ENCODE peak calls at places on chromosome 9, in six cellular contexts. D is tibial artery; K is CD8-positive, alpha-beta T cell; P is WERI-Rb-1; X is cardiac fibroblast; F is heart right ventricle. T is an unnamed sample.

GRCh38 chr9:10366171-10366779 is 246.5 kb downstream of the PTPRD start:
- DNase-seq in D (no peak), K (no peak), P (peak; percentile 11), X (peak; percentile 35), F (no peak), T (peak; percentile 8)

GRCh38 chr9:112061152-112061740 is 113.9 kb downstream of the SUSD1 start:
- DNase-seq in D (peak; percentile 78), K (no peak), P (no peak), X (peak; percentile 97), F (peak; percentile 24), T (peak; percentile 99)

GRCh38 chr9:130663258-130664171 is 879 bp upstream of the PRDM12 start:
- DNase-seq in D (no peak), K (no peak), P (peak; percentile 52), X (no peak), F (no peak), T (no peak)

GRCh38 chr9:117414220-117414905 is 494 bp downstream of the ASTN2 start:
- DNase-seq in D (peak; percentile 63), K (no peak), P (peak; percentile 79), X (peak; percentile 12), F (peak; percentile 25), T (peak; percentile 16)

GRCh38 chr9:18594837-18595236 is 120.9 kb downstream of the ADAMTSL1 start:
- DNase-seq in D (no peak), K (no peak), P (no peak), X (no peak), F (no peak), T (no peak)

GRCh38 chr9:89597711-89598707 is 6.8 kb upstream of the GADD45G start:
- DNase-seq in D (no peak), K (peak; percentile 59), P (peak; percentile 72), X (peak; percentile 74), F (no peak), T (peak; percentile 39)

GRCh38 chr9:2036844-2037243 is 21.7 kb downstream of the SMARCA2 start:
- DNase-seq in D (no peak), K (no peak), P (no peak), X (no peak), F (no peak), T (no peak)

GRCh38 chr9:117957267-117957666 is 253.1 kb downstream of the TLR4 start:
- DNase-seq in D (no peak), K (no peak), P (no peak), X (no peak), F (no peak), T (no peak)

GRCh38 chr9:85269811-85270210 is 471.9 kb downstream of the AGTPBP1 start:
- DNase-seq in D (no peak), K (no peak), P (no peak), X (no peak), F (no peak), T (no peak)

GRCh38 chr9:72597181-72597517 is 75.7 kb downstream of the TMC1 start:
- DNase-seq in D (no peak), K (no peak), P (peak; percentile 15), X (no peak), F (no peak), T (no peak)

GRCh38 chr9:74887041-74887980 is at the start of gene TRPM6:
- DNase-seq in D (peak; percentile 83), K (peak; percentile 56), P (peak; percentile 88), X (peak; percentile 88), F (peak; percentile 82), T (peak; percentile 76)

GRCh38 chr9:74876611-74877010 is 11.1 kb downstream of the TRPM6 start:
- DNase-seq in D (no peak), K (no peak), P (no peak), X (no peak), F (no peak), T (no peak)

GRCh38 chr9:83521017-83521810 is 17.0 kb downstream of the FRMD3 start:
- DNase-seq in D (no peak), K (no peak), P (no peak), X (no peak), F (no peak), T (no peak)

GRCh38 chr9:128554155-128554862 is 1.9 kb downstream of the SPTAN1 start:
- DNase-seq in D (peak; percentile 70), K (no peak), P (no peak), X (peak; percentile 94), F (peak; percentile 20), T (peak; percentile 84)

GRCh38 chr9:967851-968641 is 8.4 kb upstream of the DMRT3 start:
- DNase-seq in D (no peak), K (no peak), P (no peak), X (no peak), F (no peak), T (no peak)

GRCh38 chr9:123267481-123268239 is 726 bp downstream of the STRBP start:
- DNase-seq in D (peak; percentile 64), K (peak; percentile 55), P (peak; percentile 26), X (no peak), F (peak; percentile 27), T (no peak)

GRCh38 chr9:123912167-123912897 is 17.6 kb downstream of the DENND1A start:
- DNase-seq in D (no peak), K (no peak), P (no peak), X (peak; percentile 17), F (no peak), T (no peak)

GRCh38 chr9:90909225-90909624 is 107.6 kb downstream of the SYK start:
- DNase-seq in D (no peak), K (no peak), P (no peak), X (no peak), F (no peak), T (no peak)

GRCh38 chr9:129002989-129003388 is 25.1 kb downstream of the SH3GLB2 start:
- DNase-seq in D (no peak), K (no peak), P (peak; percentile 14), X (no peak), F (no peak), T (no peak)

GRCh38 chr9:68804911-68805889 is 100.2 kb downstream of the PIP5K1B start:
- DNase-seq in D (no peak), K (no peak), P (no peak), X (no peak), F (no peak), T (no peak)

GRCh38 chr9:14993891-14994554 is 83.8 kb upstream of the FREM1 start:
- DNase-seq in D (no peak), K (no peak), P (no peak), X (peak; percentile 2), F (no peak), T (no peak)
- H3K4me3 ChIP-seq in D (peak overlapping the region; percentile 62), K (peak overlapping the region; percentile 67), P (peak overlapping the region; percentile 48), X (peak overlapping the region; percentile 53), F (peak overlapping the region; percentile 57), T (peak overlapping the region; percentile 53)

DNA sequence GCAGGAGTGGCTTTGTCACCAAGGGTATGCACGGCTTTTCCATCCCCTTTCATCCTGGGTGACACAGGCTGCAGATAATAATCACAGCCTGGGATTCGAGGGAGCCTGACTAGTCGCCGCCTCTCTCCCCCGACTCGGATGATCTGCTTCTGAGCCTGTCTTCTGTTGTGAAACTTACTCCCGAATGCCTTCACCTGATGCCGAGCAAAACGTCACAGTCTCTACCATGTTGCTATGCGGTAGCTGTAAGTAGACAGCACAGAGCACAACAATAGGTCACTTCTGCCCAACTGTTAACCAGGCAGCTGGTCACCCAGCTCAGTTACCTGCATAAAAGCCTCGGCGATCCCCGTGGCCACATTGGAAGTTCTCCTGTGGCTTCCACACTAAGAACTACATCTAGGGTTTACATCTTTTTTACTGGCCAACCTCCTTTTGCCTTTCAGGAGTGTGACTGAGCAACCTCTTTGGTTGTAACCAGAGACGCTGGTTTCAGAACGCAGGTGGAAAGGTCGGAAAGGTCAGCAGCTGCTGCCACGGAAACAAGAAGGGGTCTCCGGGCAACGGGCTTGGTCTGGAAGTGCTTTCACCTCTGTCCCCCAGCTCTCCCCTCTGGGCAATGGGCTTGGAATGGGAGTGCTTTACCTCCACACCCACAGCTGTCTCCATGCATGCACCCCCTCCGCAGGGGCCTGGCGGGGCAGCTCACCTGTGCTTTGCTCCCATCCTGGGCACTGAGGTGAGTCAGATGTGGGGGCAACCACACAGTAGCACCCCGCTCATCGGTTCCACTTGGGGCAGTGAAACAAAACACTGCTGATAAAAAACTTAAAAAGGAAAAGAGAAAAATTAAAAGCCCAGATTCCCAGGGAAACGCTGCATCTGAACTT is 7.6 kb upstream of the PPP1R26 start:
- DNase-seq in D (no peak), K (no peak), P (no peak), X (no peak), F (no peak), T (no peak)
- H3K4me3 ChIP-seq in D (no peak overlapping the region), K (no peak overlapping the region), P (no peak overlapping the region), X (no peak overlapping the region), F (no peak overlapping the region), T (no peak overlapping the region)

GRCh38 chr9:35791321-35791921 is at the start of gene NPR2:
- DNase-seq in D (peak; percentile 78), K (no peak), P (no peak), X (peak; percentile 53), F (peak; percentile 70), T (peak; percentile 27)

GRCh38 chr9:35793461-35793860 is 2.1 kb downstream of the NPR2 start:
- DNase-seq in D (no peak), K (no peak), P (peak; percentile 70), X (no peak), F (no peak), T (no peak)

GRCh38 chr9:35790385-35791291 is 753 bp upstream of the NPR2 start:
- DNase-seq in D (peak; percentile 89), K (peak; percentile 71), P (peak; percentile 88), X (peak; percentile 93), F (peak; percentile 58), T (peak; percentile 72)

GRCh38 chr9:35792826-35793225 is 1.4 kb downstream of the NPR2 start:
- DNase-seq in D (no peak), K (no peak), P (no peak), X (no peak), F (no peak), T (no peak)

DNA sequence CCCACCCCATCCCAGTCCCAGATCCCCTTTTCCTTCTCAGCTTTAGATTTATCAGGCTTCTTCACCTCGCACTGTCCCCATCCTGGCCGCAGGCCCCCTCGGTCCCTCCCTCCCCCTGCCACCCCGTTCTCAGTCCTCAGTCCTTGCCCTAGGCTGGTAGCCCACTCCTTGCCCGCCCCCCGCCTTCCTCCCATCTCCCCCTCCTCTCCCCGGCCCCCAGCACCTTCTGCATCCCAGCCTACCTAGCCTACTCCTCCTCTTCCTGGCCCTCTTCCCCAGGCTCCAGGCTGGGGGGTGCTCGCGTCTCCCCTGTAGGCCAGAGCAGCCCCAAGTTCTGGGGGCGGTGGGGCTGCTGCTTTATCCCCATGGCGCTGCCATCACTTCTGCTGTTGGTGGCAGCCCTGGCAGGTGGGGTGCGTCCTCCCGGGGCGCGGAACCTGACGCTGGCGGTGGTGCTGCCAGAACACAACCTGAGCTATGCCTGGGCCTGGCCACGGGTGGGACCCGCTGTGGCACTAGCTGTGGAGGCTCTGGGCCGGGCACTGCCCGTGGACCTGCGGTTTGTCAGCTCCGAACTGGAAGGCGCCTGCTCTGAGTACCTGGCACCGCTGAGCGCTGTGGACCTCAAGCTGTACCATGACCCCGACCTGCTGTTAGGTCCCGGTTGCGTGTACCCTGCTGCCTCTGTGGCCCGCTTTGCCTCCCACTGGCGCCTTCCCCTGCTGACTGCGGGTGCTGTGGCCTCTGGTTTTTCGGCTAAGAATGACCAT is 838 bp downstream of the NPR2 start:
- DNase-seq in D (peak; percentile 72), K (no peak), P (no peak), X (no peak), F (no peak), T (no peak)
- H3K4me3 ChIP-seq in D (peak overlapping the region; percentile 61), K (no peak overlapping the region), P (peak overlapping the region; percentile 63), X (peak overlapping the region; percentile 59), F (peak overlapping the region; percentile 61), T (no peak overlapping the region)

DNA sequence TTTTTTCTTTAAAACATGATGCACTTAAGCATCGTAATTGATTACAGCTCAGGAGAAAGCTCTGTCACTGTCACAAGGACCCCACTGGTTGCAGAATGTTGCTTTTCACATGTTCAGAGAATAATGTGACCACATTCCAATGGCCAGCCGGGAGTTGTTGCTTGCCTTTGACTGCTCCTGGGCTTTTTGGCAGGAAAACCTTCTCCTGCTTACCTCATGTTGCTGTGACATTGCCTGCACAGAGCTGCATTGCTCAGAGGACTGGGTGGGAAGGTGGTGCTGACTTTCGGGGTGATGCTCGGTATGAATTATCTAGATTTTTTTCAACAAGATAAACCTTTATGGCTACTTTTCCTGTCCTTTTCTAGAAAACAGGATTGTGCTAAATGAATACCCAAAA is 88.2 kb downstream of the PALM2AKAP2 start:
- DNase-seq in D (no peak), K (no peak), P (no peak), X (peak; percentile 35), F (no peak), T (peak; percentile 27)
- H3K4me3 ChIP-seq in D (no peak overlapping the region), K (no peak overlapping the region), P (no peak overlapping the region), X (no peak overlapping the region), F (no peak overlapping the region), T (no peak overlapping the region)